ENCODE peak calls at places on chromosomes 4 and X, in ten cellular contexts. One of them, this sample, is unnamed.

GRCh38 chr4:126775485-126776106 is 857.2 kb upstream of the INTU start:
- DNase-seq in fibroblast of mammary gland: no peak
- DNase-seq in PC-9: no peak
- DNase-seq in fibroblast of lung: no peak
- DNase-seq in GM23338: no peak
- DNase-seq in tibial nerve: no peak
- DNase-seq in left ventricle myocardium inferior: no peak
- DNase-seq in brain microvascular endothelial cell: no peak
- DNase-seq in choroid plexus epithelial cell: no peak
- DNase-seq in cardiac muscle cell: no peak
- DNase-seq in this sample: no peak

GRCh38 chr4:108425988-108426387 is 194.4 kb upstream of the RPL34 start:
- DNase-seq in fibroblast of lung: peak
- DNase-seq in left ventricle myocardium inferior: no peak
- DNase-seq in GM23338: no peak
- DNase-seq in brain microvascular endothelial cell: peak
- DNase-seq in tibial nerve: no peak
- DNase-seq in cardiac muscle cell: peak
- DNase-seq in PC-9: no peak
- DNase-seq in fibroblast of mammary gland: peak
- DNase-seq in choroid plexus epithelial cell: peak
- DNase-seq in this sample: peak

GRCh38 chr4:1711055-1711905 is 839 bp downstream of the SLBP start:
- DNase-seq in cardiac muscle cell: peak
- DNase-seq in fibroblast of mammary gland: peak
- DNase-seq in brain microvascular endothelial cell: peak
- DNase-seq in GM23338: peak
- DNase-seq in PC-9: peak
- DNase-seq in left ventricle myocardium inferior: peak
- DNase-seq in tibial nerve: no peak
- DNase-seq in choroid plexus epithelial cell: peak
- DNase-seq in fibroblast of lung: peak
- DNase-seq in this sample: no peak

GRCh38 chr4:174522183-174523002 is at the start of gene HPGD:
- DNase-seq in left ventricle myocardium inferior: peak
- DNase-seq in fibroblast of lung: no peak
- DNase-seq in cardiac muscle cell: no peak
- DNase-seq in GM23338: peak
- DNase-seq in PC-9: peak
- DNase-seq in brain microvascular endothelial cell: no peak
- DNase-seq in choroid plexus epithelial cell: peak
- DNase-seq in fibroblast of mammary gland: no peak
- DNase-seq in tibial nerve: peak
- DNase-seq in this sample: no peak

GRCh38 chr4:118989098-118990080 is 100.7 kb downstream of the SYNPO2 start:
- DNase-seq in PC-9: no peak
- DNase-seq in choroid plexus epithelial cell: peak
- DNase-seq in left ventricle myocardium inferior: no peak
- DNase-seq in cardiac muscle cell: peak
- DNase-seq in fibroblast of mammary gland: peak
- DNase-seq in fibroblast of lung: peak
- DNase-seq in GM23338: no peak
- DNase-seq in tibial nerve: no peak
- DNase-seq in brain microvascular endothelial cell: peak
- DNase-seq in this sample: peak

GRCh38 chrX:8967471-8967870 is 66.5 kb downstream of the FAM9B start:
- DNase-seq in PC-9: no peak
- DNase-seq in cardiac muscle cell: no peak
- DNase-seq in brain microvascular endothelial cell: no peak
- DNase-seq in GM23338: no peak
- DNase-seq in tibial nerve: no peak
- DNase-seq in fibroblast of mammary gland: no peak
- DNase-seq in left ventricle myocardium inferior: no peak
- DNase-seq in choroid plexus epithelial cell: no peak
- DNase-seq in fibroblast of lung: no peak
- DNase-seq in this sample: no peak

GRCh38 chr4:105875233-105875632 is 20.0 kb upstream of the NPNT start:
- DNase-seq in cardiac muscle cell: no peak
- DNase-seq in PC-9: no peak
- DNase-seq in left ventricle myocardium inferior: no peak
- DNase-seq in fibroblast of lung: no peak
- DNase-seq in tibial nerve: no peak
- DNase-seq in fibroblast of mammary gland: no peak
- DNase-seq in brain microvascular endothelial cell: no peak
- DNase-seq in GM23338: no peak
- DNase-seq in choroid plexus epithelial cell: no peak
- DNase-seq in this sample: no peak

GRCh38 chr4:37717575-37717974 is 31.4 kb upstream of the RELL1 start:
- DNase-seq in fibroblast of lung: peak
- DNase-seq in tibial nerve: no peak
- DNase-seq in brain microvascular endothelial cell: peak
- DNase-seq in left ventricle myocardium inferior: no peak
- DNase-seq in fibroblast of mammary gland: peak
- DNase-seq in cardiac muscle cell: peak
- DNase-seq in choroid plexus epithelial cell: peak
- DNase-seq in GM23338: no peak
- DNase-seq in PC-9: no peak
- DNase-seq in this sample: peak

GRCh38 chr4:167934216-167934615 is 158.1 kb upstream of the ANXA10 start:
- DNase-seq in left ventricle myocardium inferior: no peak
- DNase-seq in fibroblast of mammary gland: no peak
- DNase-seq in cardiac muscle cell: no peak
- DNase-seq in tibial nerve: no peak
- DNase-seq in GM23338: no peak
- DNase-seq in PC-9: no peak
- DNase-seq in fibroblast of lung: no peak
- DNase-seq in choroid plexus epithelial cell: no peak
- DNase-seq in brain microvascular endothelial cell: no peak
- DNase-seq in this sample: no peak

GRCh38 chr4:144645102-144645469 is 870 bp upstream of the HHIP start:
- DNase-seq in fibroblast of lung: no peak
- DNase-seq in choroid plexus epithelial cell: peak
- DNase-seq in left ventricle myocardium inferior: no peak
- DNase-seq in GM23338: peak
- DNase-seq in PC-9: no peak
- DNase-seq in fibroblast of mammary gland: no peak
- DNase-seq in cardiac muscle cell: no peak
- DNase-seq in brain microvascular endothelial cell: no peak
- DNase-seq in tibial nerve: peak
- DNase-seq in this sample: no peak

GRCh38 chr4:94253036-94253435 is 45.4 kb downstream of the SMARCAD1 start:
- DNase-seq in fibroblast of mammary gland: peak
- DNase-seq in brain microvascular endothelial cell: peak
- DNase-seq in cardiac muscle cell: no peak
- DNase-seq in fibroblast of lung: peak
- DNase-seq in GM23338: peak
- DNase-seq in left ventricle myocardium inferior: no peak
- DNase-seq in PC-9: no peak
- DNase-seq in choroid plexus epithelial cell: peak
- DNase-seq in tibial nerve: no peak
- DNase-seq in this sample: no peak

GRCh38 chr4:2862528-2862927 is 18.9 kb downstream of the ADD1 start:
- DNase-seq in cardiac muscle cell: no peak
- DNase-seq in fibroblast of lung: no peak
- DNase-seq in left ventricle myocardium inferior: no peak
- DNase-seq in brain microvascular endothelial cell: peak
- DNase-seq in tibial nerve: no peak
- DNase-seq in PC-9: peak
- DNase-seq in fibroblast of mammary gland: peak
- DNase-seq in choroid plexus epithelial cell: no peak
- DNase-seq in GM23338: peak
- DNase-seq in this sample: peak

GRCh38 chrX:15465896-15466651 is 27.1 kb downstream of the PIR start:
- DNase-seq in PC-9: no peak
- DNase-seq in brain microvascular endothelial cell: no peak
- DNase-seq in tibial nerve: no peak
- DNase-seq in left ventricle myocardium inferior: no peak
- DNase-seq in fibroblast of lung: peak
- DNase-seq in cardiac muscle cell: peak
- DNase-seq in fibroblast of mammary gland: peak
- DNase-seq in choroid plexus epithelial cell: peak
- DNase-seq in GM23338: peak
- DNase-seq in this sample: no peak
- TF ChIP-seq CTCF in PC-9: no peak
- TF ChIP-seq CTCF in brain microvascular endothelial cell: peak
- TF ChIP-seq CTCF in tibial nerve: no peak
- TF ChIP-seq CTCF in left ventricle myocardium inferior: peak
- TF ChIP-seq CTCF in fibroblast of lung: no peak
- TF ChIP-seq CTCF in cardiac muscle cell: peak
- TF ChIP-seq CTCF in fibroblast of mammary gland: no peak
- TF ChIP-seq CTCF in choroid plexus epithelial cell: peak
- TF ChIP-seq CTCF in GM23338: peak
- TF ChIP-seq CTCF in this sample: peak

GRCh38 chr4:148330724-148331123 is 111.5 kb downstream of the NR3C2 start:
- DNase-seq in tibial nerve: no peak
- DNase-seq in GM23338: no peak
- DNase-seq in left ventricle myocardium inferior: no peak
- DNase-seq in fibroblast of lung: no peak
- DNase-seq in choroid plexus epithelial cell: no peak
- DNase-seq in PC-9: no peak
- DNase-seq in brain microvascular endothelial cell: no peak
- DNase-seq in fibroblast of mammary gland: no peak
- DNase-seq in cardiac muscle cell: no peak
- DNase-seq in this sample: no peak
- H3K4me3 ChIP-seq in tibial nerve: no peak
- H3K4me3 ChIP-seq in GM23338: no peak
- H3K4me3 ChIP-seq in left ventricle myocardium inferior: no peak
- H3K4me3 ChIP-seq in fibroblast of lung: no peak
- H3K4me3 ChIP-seq in choroid plexus epithelial cell: no peak
- H3K4me3 ChIP-seq in PC-9: no peak
- H3K4me3 ChIP-seq in brain microvascular endothelial cell: no peak
- H3K4me3 ChIP-seq in fibroblast of mammary gland: no peak
- H3K4me3 ChIP-seq in cardiac muscle cell: no peak
- H3K4me3 ChIP-seq in this sample: no peak

GRCh38 chrX:54452920-54453319 is 12.7 kb downstream of the TSR2 start:
- DNase-seq in fibroblast of mammary gland: peak
- DNase-seq in fibroblast of lung: peak
- DNase-seq in PC-9: no peak
- DNase-seq in tibial nerve: no peak
- DNase-seq in cardiac muscle cell: peak
- DNase-seq in choroid plexus epithelial cell: peak
- DNase-seq in GM23338: peak
- DNase-seq in left ventricle myocardium inferior: no peak
- DNase-seq in brain microvascular endothelial cell: peak
- DNase-seq in this sample: no peak
- TF ChIP-seq CTCF in fibroblast of mammary gland: peak
- TF ChIP-seq CTCF in fibroblast of lung: no peak
- TF ChIP-seq CTCF in PC-9: no peak
- TF ChIP-seq CTCF in tibial nerve: no peak
- TF ChIP-seq CTCF in cardiac muscle cell: peak
- TF ChIP-seq CTCF in choroid plexus epithelial cell: peak
- TF ChIP-seq CTCF in GM23338: peak
- TF ChIP-seq CTCF in left ventricle myocardium inferior: no peak
- TF ChIP-seq CTCF in brain microvascular endothelial cell: peak
- TF ChIP-seq CTCF in this sample: peak

DNA sequence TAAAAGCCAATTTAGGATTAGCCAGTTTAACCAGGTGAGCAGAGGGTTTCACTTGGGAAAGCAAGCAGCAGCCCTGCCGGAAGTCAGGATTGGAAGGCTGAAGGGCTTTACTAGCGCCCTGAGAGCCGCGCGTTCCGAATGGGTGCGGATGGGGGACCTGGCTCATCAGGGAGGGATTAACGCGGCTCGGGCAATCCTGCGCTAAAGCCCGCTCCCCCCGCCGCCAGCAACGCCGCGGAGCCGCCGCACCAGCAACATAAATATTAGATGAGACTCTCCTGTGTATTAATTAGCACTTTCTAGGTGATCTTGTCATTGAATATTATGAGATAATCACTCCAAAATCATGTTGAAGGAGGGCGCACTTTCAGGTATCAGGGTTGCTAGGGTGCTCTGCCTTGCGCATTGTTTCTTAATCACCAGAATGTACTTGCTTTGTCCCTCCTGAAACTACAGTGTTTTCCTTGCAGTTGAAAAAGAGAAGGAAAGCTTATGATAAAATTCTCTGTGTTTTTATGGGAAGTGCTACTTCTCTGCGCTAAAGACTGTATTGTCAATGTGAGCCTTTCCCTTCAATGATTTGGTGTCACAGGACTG is 357.1 kb upstream of the FAM241A start:
- DNase-seq in brain microvascular endothelial cell: no peak
- DNase-seq in cardiac muscle cell: no peak
- DNase-seq in tibial nerve: no peak
- DNase-seq in fibroblast of lung: no peak
- DNase-seq in left ventricle myocardium inferior: no peak
- DNase-seq in choroid plexus epithelial cell: no peak
- DNase-seq in GM23338: peak
- DNase-seq in PC-9: no peak
- DNase-seq in fibroblast of mammary gland: no peak
- DNase-seq in this sample: no peak
- H3K4me3 ChIP-seq in brain microvascular endothelial cell: peak
- H3K4me3 ChIP-seq in cardiac muscle cell: no peak
- H3K4me3 ChIP-seq in tibial nerve: peak
- H3K4me3 ChIP-seq in fibroblast of lung: no peak
- H3K4me3 ChIP-seq in left ventricle myocardium inferior: no peak
- H3K4me3 ChIP-seq in choroid plexus epithelial cell: no peak
- H3K4me3 ChIP-seq in GM23338: peak
- H3K4me3 ChIP-seq in PC-9: no peak
- H3K4me3 ChIP-seq in fibroblast of mammary gland: no peak
- H3K4me3 ChIP-seq in this sample: peak

GRCh38 chr4:150867148-150867547 is 147.9 kb downstream of the LRBA start:
- DNase-seq in left ventricle myocardium inferior: no peak
- DNase-seq in brain microvascular endothelial cell: peak
- DNase-seq in fibroblast of lung: peak
- DNase-seq in fibroblast of mammary gland: peak
- DNase-seq in choroid plexus epithelial cell: peak
- DNase-seq in PC-9: peak
- DNase-seq in tibial nerve: peak
- DNase-seq in cardiac muscle cell: peak
- DNase-seq in GM23338: peak
- DNase-seq in this sample: no peak
- TF ChIP-seq CTCF in left ventricle myocardium inferior: peak
- TF ChIP-seq CTCF in brain microvascular endothelial cell: peak
- TF ChIP-seq CTCF in fibroblast of lung: peak
- TF ChIP-seq CTCF in fibroblast of mammary gland: peak
- TF ChIP-seq CTCF in choroid plexus epithelial cell: peak
- TF ChIP-seq CTCF in PC-9: peak
- TF ChIP-seq CTCF in tibial nerve: peak
- TF ChIP-seq CTCF in cardiac muscle cell: peak
- TF ChIP-seq CTCF in GM23338: peak
- TF ChIP-seq CTCF in this sample: peak

This sample was measured in kidney epithelial cell.